ENCODE peak calls at places on chromosomes 11 and 22, in nine cellular contexts. T is right lobe of liver; W is endodermal cell; P is CD8-positive, alpha-beta T cell; K is thoracic aorta; A is left ventricle myocardium inferior; D is CD4-positive, alpha-beta T cell; G is GM23338; U is AG04450. C is an unnamed sample.
A peak's percentile ranks its signal among the peaks of the same experiment; 100 is the strongest.

GRCh38 chr11:21814169-21814568 is 378.7 kb upstream of the ANO5 start:
- DNase-seq in P (no peak), W (no peak), A (no peak), D (no peak), T (no peak), U (no peak), G (no peak), K (no peak), C (no peak)

GRCh38 chr11:77474509-77475070 is 696 bp upstream of the PAK1 start:
- DNase-seq in A (no peak), P (no peak), W (no peak), U (no peak), K (no peak), D (no peak), G (no peak), T (no peak), C (no peak)

GRCh38 chr11:46237248-46238077 is 40.0 kb upstream of the CREB3L1 start:
- DNase-seq in A (peak; percentile 64), W (peak; percentile 88), U (peak; percentile 51), G (peak; percentile 72), D (peak; percentile 16), T (peak; percentile 68), P (no peak), K (peak; percentile 46), C (peak; percentile 72)

GRCh38 chr22:29202231-29203192 is 3.2 kb upstream of the EMID1 start:
- DNase-seq in D (no peak), G (peak; percentile 68), K (no peak), W (peak; percentile 86), T (no peak), P (peak; percentile 31), U (no peak), A (peak; percentile 63), C (no peak)

GRCh38 chr11:46778416-46778815 is 59.4 kb downstream of the F2 start:
- DNase-seq in U (no peak), W (no peak), D (no peak), A (no peak), P (no peak), K (no peak), G (no peak), T (no peak), C (no peak)

GRCh38 chr11:63763506-63764200 is 4.9 kb downstream of the ZFTA start:
- DNase-seq in W (peak; percentile 91), T (peak; percentile 87), K (no peak), A (peak; percentile 33), D (no peak), U (no peak), P (no peak), G (peak; percentile 91), C (no peak)

GRCh38 chr11:59097113-59097708 is 9.8 kb upstream of the FAM111B start:
- DNase-seq in G (peak; percentile 84), D (peak; percentile 62), A (peak; percentile 41), P (peak; percentile 53), K (no peak), W (peak; percentile 83), U (peak; percentile 46), T (no peak), C (no peak)

GRCh38 chr11:20360650-20361049 is 2.9 kb upstream of the HTATIP2 start:
- DNase-seq in W (no peak), T (no peak), D (no peak), G (no peak), P (no peak), A (no peak), U (no peak), K (no peak), C (no peak)

GRCh38 chr11:123292647-123293046 is 97.6 kb upstream of the CLMP start:
- DNase-seq in K (no peak), T (no peak), A (no peak), W (no peak), D (no peak), G (no peak), P (no peak), U (no peak), C (no peak)

GRCh38 chr22:41197046-41197807 is 7.9 kb upstream of the L3MBTL2 start:
- DNase-seq in U (no peak), P (peak; percentile 74), W (peak; percentile 93), K (peak; percentile 30), A (peak; percentile 87), T (peak; percentile 92), G (peak; percentile 89), D (peak; percentile 66), C (no peak)

GRCh38 chr11:28657378-28658030 is 549.3 kb downstream of the METTL15 start:
- DNase-seq in U (no peak), A (no peak), W (no peak), K (no peak), T (no peak), D (no peak), P (no peak), G (no peak), C (no peak)

GRCh38 chr22:32499666-32500065 is 25.1 kb downstream of the FBXO7 start:
- DNase-seq in T (no peak), U (no peak), G (no peak), D (no peak), A (no peak), P (no peak), K (no peak), W (no peak), C (no peak)

GRCh38 chr22:32490279-32490678 is 15.7 kb downstream of the FBXO7 start:
- DNase-seq in K (no peak), G (no peak), A (no peak), P (no peak), U (no peak), D (no peak), W (no peak), T (no peak), C (no peak)

GRCh38 chr22:32493551-32493950 is 18.9 kb downstream of the FBXO7 start:
- DNase-seq in K (no peak), G (no peak), W (no peak), A (no peak), D (no peak), P (no peak), T (no peak), U (no peak), C (no peak)

GRCh38 chr22:32494971-32495370 is 20.4 kb downstream of the FBXO7 start:
- DNase-seq in G (no peak), P (no peak), D (no peak), U (no peak), T (no peak), A (no peak), W (no peak), K (no peak), C (no peak)
- H3K27me3 ChIP-seq in G (no peaks in the 10 kb centered on the region), P (no peaks in the 10 kb centered on the region), D (no peaks in the 10 kb centered on the region), U (no peaks in the 10 kb centered on the region), T (no peaks in the 10 kb centered on the region), A (no peaks in the 10 kb centered on the region), W (no peaks in the 10 kb centered on the region), K (no peaks in the 10 kb centered on the region), C (no peaks in the 10 kb centered on the region)

GRCh38 chr11:70074701-70075100 is 3.4 kb upstream of the ANO1 start:
- DNase-seq in U (no peak), W (peak; percentile 37), G (no peak), K (no peak), P (no peak), T (no peak), A (no peak), D (no peak), C (no peak)

GRCh38 chr11:70071996-70072395 is 6.1 kb upstream of the ANO1 start:
- DNase-seq in P (no peak), W (no peak), U (no peak), T (no peak), K (no peak), G (no peak), A (no peak), D (no peak), C (no peak)

GRCh38 chr11:70072471-70073187 is 5.5 kb upstream of the ANO1 start:
- DNase-seq in U (no peak), W (peak; percentile 53), D (no peak), P (no peak), T (no peak), G (peak; percentile 39), K (no peak), A (no peak), C (no peak)

GRCh38 chr11:70073881-70074371 is 4.2 kb upstream of the ANO1 start:
- DNase-seq in P (no peak), G (peak; percentile 41), U (no peak), D (no peak), K (no peak), W (peak; percentile 74), T (no peak), A (no peak), C (no peak)

DNA sequence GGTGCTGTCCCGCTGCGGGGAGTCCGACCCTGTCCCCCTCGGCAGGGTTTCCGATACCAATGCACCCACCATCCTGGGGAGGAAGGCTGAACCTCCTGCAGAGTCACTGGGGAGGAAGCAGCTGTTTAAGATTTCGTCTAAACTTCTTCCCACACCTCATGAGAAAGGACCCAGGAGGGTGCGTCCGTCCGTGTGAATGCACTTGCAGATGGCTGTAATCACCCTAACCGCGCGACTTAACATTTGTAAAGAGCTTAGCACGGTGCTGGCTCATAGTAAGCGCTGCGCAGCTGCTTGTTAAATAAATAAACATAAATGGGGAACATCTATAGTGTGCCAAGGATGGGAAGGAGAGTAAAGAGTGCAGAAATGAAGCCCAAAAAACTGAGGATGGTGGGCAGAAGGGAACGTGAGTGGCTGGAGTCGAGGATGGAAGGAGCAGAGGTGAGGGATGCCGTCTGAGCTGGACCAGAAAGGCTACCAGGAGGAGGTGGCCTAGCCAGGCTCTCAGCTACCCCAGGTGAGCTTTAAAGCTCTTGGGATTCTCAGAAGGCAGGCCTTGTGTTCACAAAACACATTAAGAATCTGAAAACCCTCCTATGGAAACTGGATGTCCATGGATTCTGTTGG is 4.8 kb upstream of the ANO1 start:
- DNase-seq in U (peak; percentile 39), D (no peak), W (peak; percentile 77), T (no peak), K (no peak), A (no peak), P (no peak), G (peak; percentile 64), C (no peak)
- H3K27me3 ChIP-seq in U (peaks cover 43% of the 10 kb centered on the region), D (peaks cover 66% of the 10 kb centered on the region), W (peaks cover 83% of the 10 kb centered on the region), T (no peaks in the 10 kb centered on the region), K (no peaks in the 10 kb centered on the region), A (peaks cover 96% of the 10 kb centered on the region), P (peaks cover 7% of the 10 kb centered on the region), G (peaks cover 52% of the 10 kb centered on the region), C (peaks cover 37% of the 10 kb centered on the region)

DNA sequence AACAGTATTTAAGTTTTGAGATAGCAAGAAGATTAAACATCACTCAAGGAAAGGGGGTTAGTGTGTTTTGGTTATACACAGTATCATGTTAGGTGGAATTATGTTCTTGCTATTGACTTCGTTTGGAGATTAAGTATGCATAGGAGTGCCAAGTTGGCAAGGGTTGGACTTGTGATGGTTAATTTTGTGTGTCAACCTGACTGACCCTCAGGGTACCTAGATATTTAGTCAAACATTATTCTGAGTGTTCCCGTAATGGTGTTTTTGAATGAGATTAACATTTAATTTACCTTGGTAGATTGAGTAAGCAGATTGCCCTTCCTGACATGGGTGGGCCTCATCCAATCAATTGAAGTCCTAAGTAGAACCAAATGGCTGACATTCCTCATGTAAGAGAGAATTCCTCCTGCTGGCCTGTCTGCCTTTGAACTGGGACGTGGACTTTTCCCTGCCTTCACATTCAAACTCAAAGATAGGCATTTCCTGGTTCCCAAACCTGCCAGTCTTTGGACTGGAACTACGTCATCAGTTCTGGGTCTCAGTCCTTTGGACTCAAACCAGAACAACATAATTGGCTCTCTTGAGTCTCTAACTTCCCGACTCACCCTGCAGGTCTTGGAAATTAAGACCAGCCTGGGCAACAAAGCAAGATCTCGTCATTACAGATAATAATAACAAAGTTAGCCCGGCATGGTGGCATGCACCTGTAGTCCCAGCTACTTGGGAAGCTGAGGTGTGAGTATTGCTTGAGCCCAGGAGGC is 38.6 kb upstream of the NARS2 start:
- DNase-seq in K (no peak), T (no peak), A (no peak), G (peak; percentile 22), D (no peak), P (no peak), U (no peak), W (no peak), C (no peak)
- H3K27me3 ChIP-seq in K (no peaks in the 10 kb centered on the region), T (no peaks in the 10 kb centered on the region), A (no peaks in the 10 kb centered on the region), G (no peaks in the 10 kb centered on the region), D (no peaks in the 10 kb centered on the region), P (no peaks in the 10 kb centered on the region), U (no peaks in the 10 kb centered on the region), W (no peaks in the 10 kb centered on the region), C (no peaks in the 10 kb centered on the region)

GRCh38 chr22:22139364-22139763 is 105.2 kb upstream of the VPREB1 start:
- DNase-seq in G (no peak), A (no peak), P (no peak), T (no peak), W (no peak), U (no peak), K (no peak), D (no peak), C (no peak)
- H3K27me3 ChIP-seq in G (peaks cover 100% of the 10 kb centered on the region), A (peaks cover 80% of the 10 kb centered on the region), P (no peaks in the 10 kb centered on the region), T (peaks cover 5% of the 10 kb centered on the region), W (peaks cover 16% of the 10 kb centered on the region), U (peaks cover 33% of the 10 kb centered on the region), K (no peaks in the 10 kb centered on the region), D (peaks cover 6% of the 10 kb centered on the region), C (no peaks in the 10 kb centered on the region)